ENCODE peak calls at places on chromosomes 16 and 17, in four cellular contexts. L, Z, N and R are unnamed samples.

GRCh38 chr16:74743668-74744299 is 30.8 kb downstream of the FA2H start:
- DNase-seq in L (no peak), N (peak; percentile 90), Z (peak; percentile 65), R (no peak)

GRCh38 chr17:3719265-3719664 is 4.4 kb upstream of the HASPIN start:
- DNase-seq in Z (peak; percentile 31), N (no peak), L (no peak), R (no peak)

GRCh38 chr17:19678581-19679418 is 30.2 kb downstream of the ALDH3A2 start:
- DNase-seq in N (no peak), L (no peak), Z (no peak), R (no peak)

GRCh38 chr16:1105888-1106620 is 10.0 kb upstream of the C1QTNF8 start:
- DNase-seq in L (no peak), N (peak; percentile 77), Z (peak; percentile 33), R (peak; percentile 73)

GRCh38 chr16:87674405-87674804 is 72.1 kb downstream of the JPH3 start:
- DNase-seq in N (no peak), Z (no peak), L (no peak), R (no peak)

GRCh38 chr17:35373532-35373983 is at the start of gene SLFN11:
- DNase-seq in Z (peak; percentile 89), L (peak; percentile 98), N (peak; percentile 66), R (peak; percentile 84)

GRCh38 chr17:62062313-62062712 is 2.8 kb downstream of the MED13 start:
- DNase-seq in N (no peak), L (no peak), Z (no peak), R (no peak)

GRCh38 chr16:56892705-56893104 is 27.7 kb downstream of the SLC12A3 start:
- DNase-seq in L (no peak), N (no peak), Z (no peak), R (no peak)

GRCh38 chr17:37358098-37358829 is 17.5 kb upstream of the C17orf78 start:
- DNase-seq in N (peak; percentile 67), Z (peak; percentile 65), L (peak; percentile 62), R (peak; percentile 41)

GRCh38 chr16:54286330-54287017 is at the start of gene IRX3:
- DNase-seq in L (peak; percentile 83), Z (peak; percentile 92), N (no peak), R (peak; percentile 93)